ENCODE peak calls at places on chromosomes 11 and 22, in five cellular contexts. One of them, this sample, is unnamed. For H3K27me3, the result is how much of the 10 kb centered on the place peaks cover.

GRCh38 chr11:115503886-115504278 is 333 bp downstream of the CADM1 start:
- DNase-seq in fibroblast of lung: no peak
- DNase-seq in left lung: no peak
- DNase-seq in heart right ventricle: no peak
- DNase-seq in ascending aorta: no peak
- DNase-seq in this sample: no peak

GRCh38 chr11:125084761-125085231 is 21.7 kb downstream of the SLC37A2 start:
- DNase-seq in fibroblast of lung: no peak
- DNase-seq in left lung: no peak
- DNase-seq in heart right ventricle: no peak
- DNase-seq in ascending aorta: no peak
- DNase-seq in this sample: no peak

GRCh38 chr11:58898106-58898505 is 41.2 kb upstream of the GLYATL1 start:
- DNase-seq in fibroblast of lung: no peak
- DNase-seq in left lung: no peak
- DNase-seq in heart right ventricle: no peak
- DNase-seq in ascending aorta: no peak
- DNase-seq in this sample: no peak

GRCh38 chr22:40635940-40636379 is 559 bp downstream of the MRTFA start:
- DNase-seq in fibroblast of lung: no peak
- DNase-seq in left lung: no peak
- DNase-seq in heart right ventricle: no peak
- DNase-seq in ascending aorta: no peak
- DNase-seq in this sample: peak

GRCh38 chr11:74543991-74544390 is 48.4 kb upstream of the POLD3 start:
- DNase-seq in fibroblast of lung: no peak
- DNase-seq in left lung: no peak
- DNase-seq in heart right ventricle: no peak
- DNase-seq in ascending aorta: no peak
- DNase-seq in this sample: peak

GRCh38 chr11:113730887-113731726 is 25.0 kb upstream of the TMPRSS5 start:
- DNase-seq in fibroblast of lung: peak
- DNase-seq in left lung: no peak
- DNase-seq in heart right ventricle: peak
- DNase-seq in ascending aorta: peak
- DNase-seq in this sample: peak

GRCh38 chr11:134714021-134714656 is 302.1 kb upstream of the B3GAT1 start:
- DNase-seq in fibroblast of lung: no peak
- DNase-seq in left lung: peak
- DNase-seq in heart right ventricle: no peak
- DNase-seq in ascending aorta: peak
- DNase-seq in this sample: no peak

GRCh38 chr11:40037005-40037404 is 1422.4 kb downstream of the LRRC4C start:
- DNase-seq in fibroblast of lung: no peak
- DNase-seq in left lung: no peak
- DNase-seq in heart right ventricle: no peak
- DNase-seq in ascending aorta: no peak
- DNase-seq in this sample: no peak

GRCh38 chr11:47244664-47245350 is 3.8 kb downstream of the ACP2 start:
- DNase-seq in fibroblast of lung: no peak
- DNase-seq in left lung: peak
- DNase-seq in heart right ventricle: no peak
- DNase-seq in ascending aorta: no peak
- DNase-seq in this sample: no peak

GRCh38 chr11:61092280-61092766 is 10.0 kb upstream of the CD5 start:
- DNase-seq in fibroblast of lung: no peak
- DNase-seq in left lung: peak
- DNase-seq in heart right ventricle: no peak
- DNase-seq in ascending aorta: no peak
- DNase-seq in this sample: no peak

GRCh38 chr11:78042858-78043257 is 19.8 kb upstream of the KCTD14 start:
- DNase-seq in fibroblast of lung: no peak
- DNase-seq in left lung: no peak
- DNase-seq in heart right ventricle: no peak
- DNase-seq in ascending aorta: no peak
- DNase-seq in this sample: no peak

GRCh38 chr11:3203221-3204043 is 15.2 kb downstream of the MRGPRG start:
- DNase-seq in fibroblast of lung: no peak
- DNase-seq in left lung: peak
- DNase-seq in heart right ventricle: no peak
- DNase-seq in ascending aorta: no peak
- DNase-seq in this sample: peak
- TF ChIP-seq CTCF in fibroblast of lung: no peak
- TF ChIP-seq CTCF in left lung: no peak
- TF ChIP-seq CTCF in heart right ventricle: no peak
- TF ChIP-seq CTCF in ascending aorta: no peak
- TF ChIP-seq CTCF in this sample: no peak

GRCh38 chr11:69414773-69415187 is 66.7 kb upstream of the LINC01488 start:
- DNase-seq in fibroblast of lung: no peak
- DNase-seq in left lung: peak
- DNase-seq in heart right ventricle: peak
- DNase-seq in ascending aorta: no peak
- DNase-seq in this sample: no peak
- H3K27me3 ChIP-seq in fibroblast of lung: under half
- H3K27me3 ChIP-seq in left lung: under half
- H3K27me3 ChIP-seq in heart right ventricle: under half
- H3K27me3 ChIP-seq in ascending aorta: under half
- H3K27me3 ChIP-seq in this sample: under half

DNA sequence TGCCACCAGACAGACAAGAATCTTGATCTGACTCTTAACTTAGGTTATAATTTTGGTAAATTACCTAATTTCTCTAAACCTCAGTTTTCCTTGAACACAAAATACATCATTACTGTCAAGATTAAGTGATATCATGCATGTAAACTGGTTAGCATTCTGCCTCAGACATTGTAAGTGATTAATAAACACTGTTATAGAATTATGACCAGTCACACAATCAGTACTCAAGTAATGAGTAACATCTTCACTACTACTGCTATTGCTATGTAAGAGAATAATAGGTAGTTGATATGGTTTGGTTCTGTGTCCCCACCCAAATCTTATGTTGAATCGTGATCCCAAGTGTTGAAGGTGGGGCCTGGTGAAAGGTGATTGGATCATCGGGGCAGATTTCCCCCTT is 218.9 kb downstream of the SBF2 start:
- DNase-seq in fibroblast of lung: no peak
- DNase-seq in left lung: no peak
- DNase-seq in heart right ventricle: no peak
- DNase-seq in ascending aorta: no peak
- DNase-seq in this sample: no peak
- H3K27ac ChIP-seq in fibroblast of lung: no peak
- H3K27ac ChIP-seq in left lung: no peak
- H3K27ac ChIP-seq in heart right ventricle: no peak
- H3K27ac ChIP-seq in ascending aorta: no peak
- H3K27ac ChIP-seq in this sample: no peak

DNA sequence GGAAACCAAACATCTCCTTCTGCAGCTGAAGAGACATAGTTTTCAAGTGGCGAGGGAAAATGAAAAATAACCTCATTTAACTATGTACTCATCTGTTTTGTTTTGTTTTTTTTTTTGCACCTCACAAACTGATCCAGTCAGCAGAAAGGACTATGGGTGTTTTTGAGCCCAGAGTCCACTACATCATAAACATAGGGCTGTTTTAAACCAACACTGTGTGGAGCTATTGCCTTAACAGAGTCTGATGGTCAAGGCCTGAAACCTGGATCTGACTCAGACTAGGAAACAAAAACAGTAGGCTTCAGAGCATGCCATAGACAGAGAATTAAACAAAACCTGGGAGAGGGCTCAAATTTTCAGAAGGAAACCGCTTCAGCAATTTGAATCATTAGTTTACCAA is 99.3 kb upstream of the FSHB start:
- DNase-seq in fibroblast of lung: no peak
- DNase-seq in left lung: no peak
- DNase-seq in heart right ventricle: no peak
- DNase-seq in ascending aorta: no peak
- DNase-seq in this sample: no peak
- TF ChIP-seq CTCF in fibroblast of lung: no peak
- TF ChIP-seq CTCF in left lung: no peak
- TF ChIP-seq CTCF in heart right ventricle: no peak
- TF ChIP-seq CTCF in ascending aorta: no peak
- TF ChIP-seq CTCF in this sample: peak

GRCh38 chr11:22668005-22668796 is 1.8 kb downstream of the GAS2 start:
- DNase-seq in fibroblast of lung: no peak
- DNase-seq in left lung: no peak
- DNase-seq in heart right ventricle: no peak
- DNase-seq in ascending aorta: no peak
- DNase-seq in this sample: no peak
- H3K27me3 ChIP-seq in fibroblast of lung: under half
- H3K27me3 ChIP-seq in left lung: under half
- H3K27me3 ChIP-seq in heart right ventricle: under half
- H3K27me3 ChIP-seq in ascending aorta: under half
- H3K27me3 ChIP-seq in this sample: under half

GRCh38 chr11:68002943-68003845 is 703 bp downstream of the UNC93B1 start:
- DNase-seq in fibroblast of lung: no peak
- DNase-seq in left lung: peak
- DNase-seq in heart right ventricle: no peak
- DNase-seq in ascending aorta: no peak
- DNase-seq in this sample: peak

GRCh38 chr11:68004551-68005335 is 846 bp upstream of the UNC93B1 start:
- DNase-seq in fibroblast of lung: no peak
- DNase-seq in left lung: peak
- DNase-seq in heart right ventricle: no peak
- DNase-seq in ascending aorta: no peak
- DNase-seq in this sample: no peak

GRCh38 chr11:68003846-68004550 is at the start of gene UNC93B1:
- DNase-seq in fibroblast of lung: peak
- DNase-seq in left lung: peak
- DNase-seq in heart right ventricle: peak
- DNase-seq in ascending aorta: peak
- DNase-seq in this sample: peak

GRCh38 chr11:67999704-68000103 is 4.2 kb downstream of the UNC93B1 start:
- DNase-seq in fibroblast of lung: no peak
- DNase-seq in left lung: no peak
- DNase-seq in heart right ventricle: no peak
- DNase-seq in ascending aorta: no peak
- DNase-seq in this sample: no peak

DNA sequence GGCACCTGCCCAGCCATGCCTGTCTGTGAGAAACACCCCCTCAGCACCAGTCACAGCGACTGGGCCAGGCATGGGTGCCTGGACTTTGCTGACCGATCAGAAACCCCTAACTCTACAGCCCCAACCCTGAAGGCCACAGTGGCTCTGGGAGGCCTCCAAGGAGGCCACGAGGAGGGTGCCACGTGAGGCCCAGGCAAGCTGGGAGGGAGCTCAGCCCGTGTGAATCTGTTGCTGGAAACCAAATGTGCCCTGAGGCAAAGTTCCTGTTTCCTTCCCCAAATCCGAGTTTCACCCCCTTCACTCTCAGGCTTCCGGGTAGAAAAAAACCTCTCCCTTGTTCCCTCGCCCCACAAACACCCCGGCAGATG is 1.3 kb downstream of the UNC93B1 start:
- DNase-seq in fibroblast of lung: no peak
- DNase-seq in left lung: peak
- DNase-seq in heart right ventricle: no peak
- DNase-seq in ascending aorta: no peak
- DNase-seq in this sample: peak
- H3K27ac ChIP-seq in fibroblast of lung: no peak
- H3K27ac ChIP-seq in left lung: no peak
- H3K27ac ChIP-seq in heart right ventricle: no peak
- H3K27ac ChIP-seq in ascending aorta: no peak
- H3K27ac ChIP-seq in this sample: no peak

GRCh38 chr11:67289226-67289650 is at the start of gene ANKRD13D:
- DNase-seq in fibroblast of lung: no peak
- DNase-seq in left lung: no peak
- DNase-seq in heart right ventricle: no peak
- DNase-seq in ascending aorta: no peak
- DNase-seq in this sample: peak
- TF ChIP-seq CTCF in fibroblast of lung: no peak
- TF ChIP-seq CTCF in left lung: no peak
- TF ChIP-seq CTCF in heart right ventricle: no peak
- TF ChIP-seq CTCF in ascending aorta: no peak
- TF ChIP-seq CTCF in this sample: no peak

GRCh38 chr11:43557553-43558031 is 122.9 kb upstream of the HSD17B12 start:
- DNase-seq in fibroblast of lung: peak
- DNase-seq in left lung: no peak
- DNase-seq in heart right ventricle: no peak
- DNase-seq in ascending aorta: no peak
- DNase-seq in this sample: no peak
- H3K27me3 ChIP-seq in fibroblast of lung: under half
- H3K27me3 ChIP-seq in left lung: under half
- H3K27me3 ChIP-seq in heart right ventricle: under half
- H3K27me3 ChIP-seq in ascending aorta: under half
- H3K27me3 ChIP-seq in this sample: under half

DNA sequence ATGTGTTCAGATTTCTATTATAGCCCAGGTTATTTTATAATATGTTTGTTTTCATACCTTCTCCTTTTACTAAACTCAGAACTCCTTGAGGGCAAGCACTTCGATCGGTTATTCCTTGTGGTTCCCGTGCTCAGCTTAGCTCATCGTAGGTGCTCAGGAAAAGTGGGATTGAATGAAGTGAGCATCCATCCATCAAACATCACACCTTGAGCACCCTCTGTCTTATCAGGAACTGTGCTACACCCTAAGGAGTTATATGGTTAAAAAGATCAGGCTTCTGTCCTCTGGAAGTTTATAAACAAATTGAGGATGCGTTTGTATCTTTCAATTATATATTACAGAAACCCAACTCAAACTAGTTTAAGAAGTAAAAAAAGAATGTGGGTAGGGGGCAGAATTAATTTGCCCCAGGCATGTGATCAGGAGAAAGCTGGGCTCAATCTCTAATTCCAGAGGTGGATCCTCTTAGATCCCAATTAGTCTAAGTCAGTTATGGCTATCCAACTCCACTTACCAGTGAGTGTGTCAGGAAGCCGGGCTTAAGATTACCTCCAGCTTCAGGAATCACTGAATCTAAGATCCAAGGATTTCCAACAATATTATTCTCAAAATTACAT is 59.9 kb upstream of the RRAS2 start:
- DNase-seq in fibroblast of lung: no peak
- DNase-seq in left lung: no peak
- DNase-seq in heart right ventricle: no peak
- DNase-seq in ascending aorta: no peak
- DNase-seq in this sample: no peak
- H3K27ac ChIP-seq in fibroblast of lung: no peak
- H3K27ac ChIP-seq in left lung: no peak
- H3K27ac ChIP-seq in heart right ventricle: no peak
- H3K27ac ChIP-seq in ascending aorta: no peak
- H3K27ac ChIP-seq in this sample: no peak